ENCODE peak calls at places on chromosome 6, in five cellular contexts. Y, W, X, R and L are unnamed samples.

GRCh38 chr6:69063401-69063800 is 428.3 kb downstream of the ADGRB3 start:
- DNase-seq in W (no peak), X (no peak), Y (no peak), R (no peak), L (no peak)

GRCh38 chr6:36523936-36524499 is 23.3 kb downstream of the STK38 start:
- DNase-seq in X (no peak), Y (no peak), W (no peak), R (no peak), L (no peak)

GRCh38 chr6:148984516-148985056 is 237.8 kb downstream of the UST start:
- DNase-seq in R (no peak), Y (no peak), X (no peak), W (no peak), L (no peak)

GRCh38 chr6:13991393-13991792 is 66.6 kb downstream of the RNF182 start:
- DNase-seq in W (no peak), R (no peak), X (no peak), Y (no peak), L (no peak)

GRCh38 chr6:10389739-10390494 is 25.0 kb downstream of the TFAP2A start:
- DNase-seq in Y (no peak), W (no peak), R (no peak), X (no peak), L (no peak)

GRCh38 chr6:36340671-36341454 is 4.2 kb upstream of the BNIP5 start:
- DNase-seq in Y (peak; percentile 88), W (peak; percentile 74), X (peak; percentile 77), R (peak; percentile 64), L (peak; percentile 81)

GRCh38 chr6:148075352-148075751 is 267.3 kb upstream of the SASH1 start:
- DNase-seq in W (no peak), Y (no peak), X (no peak), R (no peak), L (no peak)

GRCh38 chr6:18211338-18211737 is 53.0 kb downstream of the DEK start:
- DNase-seq in W (no peak), X (no peak), Y (no peak), R (no peak), L (no peak)

GRCh38 chr6:58198301-58198700 is 880.9 kb downstream of the PRIM2 start:
- DNase-seq in R (no peak), W (no peak), X (no peak), Y (no peak), L (no peak)

GRCh38 chr6:158417760-158418098 is 105.5 kb downstream of the TULP4 start:
- DNase-seq in R (no peak), X (no peak), Y (no peak), W (no peak), L (peak; percentile 67)

GRCh38 chr6:36716476-36717093 is 19.0 kb downstream of the RAB44 start:
- DNase-seq in R (no peak), Y (peak; percentile 14), W (no peak), X (no peak), L (no peak)

GRCh38 chr6:18047406-18047805 is 60.0 kb upstream of the KIF13A start:
- DNase-seq in W (no peak), X (no peak), Y (no peak), R (no peak), L (no peak)

GRCh38 chr6:27726620-27727023 is 185.6 kb downstream of the OR2B2 start:
- DNase-seq in W (no peak), X (no peak), Y (no peak), R (no peak), L (no peak)

DNA sequence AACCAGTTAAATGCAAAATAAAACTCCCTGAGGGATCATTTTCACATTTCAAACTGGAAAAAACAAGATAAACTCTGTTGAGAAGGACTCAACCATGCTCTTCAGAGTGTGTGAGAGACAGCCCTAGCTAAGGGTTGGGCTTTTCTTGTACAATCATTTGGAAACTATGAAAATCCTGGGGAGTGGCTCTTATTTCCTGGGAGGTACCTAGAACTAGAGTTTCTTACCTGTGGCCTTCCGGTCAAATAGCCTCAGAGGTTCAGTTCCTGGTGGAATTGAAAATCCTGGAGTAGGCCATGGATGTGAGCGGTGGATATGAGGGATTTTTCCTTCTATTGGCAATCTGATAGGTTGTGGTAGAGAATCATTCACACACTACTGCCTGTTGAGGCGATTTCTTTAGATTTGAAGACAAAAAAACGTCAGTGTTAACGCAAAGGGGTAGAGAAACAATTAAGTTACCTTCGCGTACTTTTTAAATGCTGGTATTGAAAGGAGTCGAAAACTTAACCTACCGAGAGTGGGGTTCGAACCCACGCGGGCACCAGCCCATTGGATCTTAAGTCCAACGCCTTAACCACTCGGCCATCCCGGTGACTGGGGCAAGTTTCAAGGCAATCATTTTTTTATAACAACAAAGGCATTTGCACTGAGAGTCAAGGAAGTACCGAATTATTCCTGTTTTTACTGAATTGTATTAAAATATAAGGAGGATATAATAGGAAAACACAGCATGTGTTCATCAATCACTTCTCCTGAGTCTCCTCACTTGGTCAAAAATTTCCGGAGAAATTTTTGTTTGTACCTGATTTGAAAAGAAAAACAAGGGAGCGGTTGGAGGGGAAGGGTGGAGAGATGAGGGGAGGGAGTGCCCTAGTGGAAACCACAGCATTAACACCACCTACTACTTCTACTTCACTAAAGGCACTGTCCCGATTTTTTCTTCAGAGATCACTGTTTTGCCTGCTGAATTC is 191.3 kb downstream of the OR2B2 start:
- DNase-seq in W (no peak), Y (no peak), X (no peak), R (no peak), L (no peak)
- TF ChIP-seq CTCF in W (no peak), Y (no peak), X (no peak), R (no peak), L (no peak)

GRCh38 chr6:5213851-5214507 is 46.8 kb downstream of the LYRM4 start:
- DNase-seq in X (no peak), R (no peak), Y (no peak), W (no peak), L (no peak)
- H3K27ac ChIP-seq in X (peak overlapping the region; percentile 42), R (no peak overlapping the region), Y (no peak overlapping the region), W (peak overlapping the region; percentile 14), L (peak overlapping the region; percentile 21)

GRCh38 chr6:127117979-127118504 is 429 bp upstream of the RSPO3 start:
- DNase-seq in W (no peak), X (no peak), R (no peak), Y (peak; percentile 45), L (no peak)

GRCh38 chr6:127110712-127111111 is 7.8 kb upstream of the RSPO3 start:
- DNase-seq in R (no peak), X (no peak), Y (no peak), W (no peak), L (no peak)

GRCh38 chr6:127115032-127115661 is 3.3 kb upstream of the RSPO3 start:
- DNase-seq in R (no peak), X (no peak), W (no peak), Y (no peak), L (no peak)

GRCh38 chr6:127111526-127111925 is 6.9 kb upstream of the RSPO3 start:
- DNase-seq in R (no peak), Y (no peak), X (no peak), W (no peak), L (no peak)

GRCh38 chr6:127114214-127114613 is 4.3 kb upstream of the RSPO3 start:
- DNase-seq in R (no peak), X (no peak), Y (no peak), W (no peak), L (no peak)
- H3K27me3 ChIP-seq in R (peaks cover 25% of the 10 kb centered on the region), X (peaks cover 61% of the 10 kb centered on the region), Y (no peaks in the 10 kb centered on the region), W (peaks cover 12% of the 10 kb centered on the region), L (no peaks in the 10 kb centered on the region)

GRCh38 chr6:85449388-85449817 is 480 bp upstream of the NT5E start:
- DNase-seq in R (no peak), X (no peak), Y (no peak), W (peak; percentile 36), L (no peak)

GRCh38 chr6:85452441-85452881 is 2.6 kb downstream of the NT5E start:
- DNase-seq in Y (no peak), R (no peak), X (no peak), W (no peak), L (no peak)

GRCh38 chr6:85451586-85452306 is 1.9 kb downstream of the NT5E start:
- DNase-seq in W (no peak), X (no peak), Y (no peak), R (no peak), L (no peak)

GRCh38 chr6:85450578-85450884 is 648 bp downstream of the NT5E start:
- DNase-seq in X (no peak), W (no peak), Y (no peak), R (no peak), L (no peak)

GRCh38 chr6:85449818-85450577 is at the start of gene NT5E:
- DNase-seq in Y (peak; percentile 87), X (peak; percentile 74), R (no peak), W (peak; percentile 83), L (no peak)
- TF ChIP-seq CTCF in Y (no peak), X (no peak), R (no peak), W (no peak), L (no peak)

DNA sequence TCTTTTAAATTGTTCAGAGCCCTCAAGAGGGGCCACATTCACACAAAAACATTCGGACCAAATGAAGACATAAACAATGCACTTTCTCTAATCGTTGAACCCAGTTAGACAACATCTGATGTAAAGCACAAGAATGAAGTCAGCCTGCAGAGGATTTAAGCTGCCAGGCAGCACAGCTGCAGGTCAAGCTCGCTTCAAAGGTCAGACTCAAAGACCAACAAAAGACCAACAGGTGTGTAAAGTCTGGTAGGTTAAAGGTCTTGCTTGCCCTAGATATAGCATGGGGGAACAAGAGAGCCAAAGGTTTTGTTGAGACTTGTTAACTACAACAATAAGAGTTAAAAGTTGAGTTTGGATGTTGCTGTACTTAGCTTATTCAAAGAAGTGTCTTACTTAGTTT is 26.7 kb upstream of the MYLIP start:
- DNase-seq in X (no peak), R (no peak), W (no peak), Y (no peak), L (no peak)
- H3K27ac ChIP-seq in X (no peak overlapping the region), R (no peak overlapping the region), W (no peak overlapping the region), Y (no peak overlapping the region), L (no peak overlapping the region)

DNA sequence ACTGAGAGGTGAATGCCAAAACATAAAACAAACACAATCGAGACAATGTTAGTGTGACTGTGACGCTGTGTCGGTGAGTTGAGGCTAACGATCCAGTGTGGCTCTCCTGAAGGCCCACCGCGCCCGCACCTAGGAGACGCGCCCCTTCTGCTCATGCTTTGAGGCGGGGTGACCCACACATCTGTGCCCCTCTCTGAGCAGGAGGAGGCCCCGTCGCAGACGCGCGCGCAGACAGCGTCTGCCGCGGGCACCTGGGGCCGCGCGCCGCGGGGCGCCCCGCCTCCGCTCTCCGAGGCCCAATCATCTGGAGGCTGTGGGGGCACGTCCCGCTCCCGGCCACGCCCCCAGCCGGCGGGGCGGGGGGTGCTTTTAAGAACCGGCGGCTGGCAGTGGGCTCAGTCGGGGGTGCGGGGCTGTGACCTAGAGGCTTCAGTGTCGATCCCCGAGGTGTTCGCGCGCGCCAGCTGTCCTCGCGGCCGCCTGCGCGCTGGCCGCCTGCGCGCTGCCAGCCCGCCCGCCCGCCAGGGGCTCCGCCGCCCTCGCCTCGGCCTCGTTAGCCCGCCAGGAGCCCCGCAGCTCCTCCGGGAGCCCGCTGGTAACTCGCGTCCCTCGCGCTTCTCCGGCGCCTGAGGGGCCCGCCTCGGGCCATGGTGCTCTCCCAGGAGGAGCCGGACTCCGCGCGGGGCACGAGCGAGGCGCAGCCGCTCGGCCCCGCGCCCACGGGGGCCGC is at the start of gene SLC16A10:
- DNase-seq in Y (peak; percentile 94), R (peak; percentile 71), X (peak; percentile 79), W (peak; percentile 36), L (peak; percentile 65)
- H3K27me3 ChIP-seq in Y (peaks cover 3% of the 10 kb centered on the region), R (no peaks in the 10 kb centered on the region), X (peaks cover 55% of the 10 kb centered on the region), W (peaks cover 33% of the 10 kb centered on the region), L (no peaks in the 10 kb centered on the region)

GRCh38 chr6:138004423-138005287 is 102.6 kb downstream of the PERP start:
- DNase-seq in X (no peak), R (no peak), W (no peak), Y (no peak), L (no peak)
- TF ChIP-seq CTCF in X (peak; percentile 54), R (peak; percentile 43), W (peak; percentile 17), Y (peak; percentile 19), L (peak; percentile 28)